ENCODE peak calls at places on chromosomes 2 and 18, in seven cellular contexts. One of them, this sample, is unnamed.

GRCh38 chr2:15159751-15160177 is 401.4 kb downstream of the NBAS start:
- DNase-seq in stomach: no peak
- DNase-seq in KBM-7: peak
- DNase-seq in stimulated activated CD4-positive, alpha-beta T cell treated with anti-CD3 and anti-CD28 coated beads, Interleukin-4, amount 100 ng/mL, for 24 hours: peak
- DNase-seq in stimulated activated CD8-positive, alpha-beta memory T cell treated with anti-CD3 and anti-CD28 coated beads, Interleukin-15, amount 100 ng/mL, for 1 hour: no peak
- DNase-seq in T-cell: no peak
- DNase-seq in activated T-cell treated with anti-CD3 and anti-CD28 coated beads for 1 hour: no peak
- DNase-seq in this sample: no peak

GRCh38 chr2:56357655-56358295 is 174.0 kb downstream of the CCDC85A start:
- DNase-seq in stomach: no peak
- DNase-seq in KBM-7: no peak
- DNase-seq in stimulated activated CD4-positive, alpha-beta T cell treated with anti-CD3 and anti-CD28 coated beads, Interleukin-4, amount 100 ng/mL, for 24 hours: no peak
- DNase-seq in stimulated activated CD8-positive, alpha-beta memory T cell treated with anti-CD3 and anti-CD28 coated beads, Interleukin-15, amount 100 ng/mL, for 1 hour: no peak
- DNase-seq in T-cell: no peak
- DNase-seq in activated T-cell treated with anti-CD3 and anti-CD28 coated beads for 1 hour: no peak
- DNase-seq in this sample: no peak

GRCh38 chr2:1979101-1979500 is 234.8 kb upstream of the PXDN start:
- DNase-seq in stomach: no peak
- DNase-seq in KBM-7: no peak
- DNase-seq in stimulated activated CD4-positive, alpha-beta T cell treated with anti-CD3 and anti-CD28 coated beads, Interleukin-4, amount 100 ng/mL, for 24 hours: no peak
- DNase-seq in stimulated activated CD8-positive, alpha-beta memory T cell treated with anti-CD3 and anti-CD28 coated beads, Interleukin-15, amount 100 ng/mL, for 1 hour: no peak
- DNase-seq in T-cell: no peak
- DNase-seq in activated T-cell treated with anti-CD3 and anti-CD28 coated beads for 1 hour: no peak
- DNase-seq in this sample: no peak

GRCh38 chr2:161165266-161165665 is 5.0 kb downstream of the TANK start:
- DNase-seq in stomach: no peak
- DNase-seq in KBM-7: no peak
- DNase-seq in stimulated activated CD4-positive, alpha-beta T cell treated with anti-CD3 and anti-CD28 coated beads, Interleukin-4, amount 100 ng/mL, for 24 hours: no peak
- DNase-seq in stimulated activated CD8-positive, alpha-beta memory T cell treated with anti-CD3 and anti-CD28 coated beads, Interleukin-15, amount 100 ng/mL, for 1 hour: no peak
- DNase-seq in T-cell: no peak
- DNase-seq in activated T-cell treated with anti-CD3 and anti-CD28 coated beads for 1 hour: no peak
- DNase-seq in this sample: no peak

GRCh38 chr2:56874717-56875116 is 690.9 kb downstream of the CCDC85A start:
- DNase-seq in stomach: no peak
- DNase-seq in KBM-7: no peak
- DNase-seq in stimulated activated CD4-positive, alpha-beta T cell treated with anti-CD3 and anti-CD28 coated beads, Interleukin-4, amount 100 ng/mL, for 24 hours: no peak
- DNase-seq in stimulated activated CD8-positive, alpha-beta memory T cell treated with anti-CD3 and anti-CD28 coated beads, Interleukin-15, amount 100 ng/mL, for 1 hour: no peak
- DNase-seq in T-cell: no peak
- DNase-seq in activated T-cell treated with anti-CD3 and anti-CD28 coated beads for 1 hour: no peak
- DNase-seq in this sample: no peak

GRCh38 chr2:111068435-111069058 is 52.2 kb upstream of the BCL2L11 start:
- DNase-seq in stomach: no peak
- DNase-seq in KBM-7: no peak
- DNase-seq in stimulated activated CD4-positive, alpha-beta T cell treated with anti-CD3 and anti-CD28 coated beads, Interleukin-4, amount 100 ng/mL, for 24 hours: no peak
- DNase-seq in stimulated activated CD8-positive, alpha-beta memory T cell treated with anti-CD3 and anti-CD28 coated beads, Interleukin-15, amount 100 ng/mL, for 1 hour: no peak
- DNase-seq in T-cell: no peak
- DNase-seq in activated T-cell treated with anti-CD3 and anti-CD28 coated beads for 1 hour: no peak
- DNase-seq in this sample: no peak

GRCh38 chr2:18991177-18992168 is 366.9 kb downstream of the OSR1 start:
- DNase-seq in stomach: peak
- DNase-seq in KBM-7: no peak
- DNase-seq in stimulated activated CD4-positive, alpha-beta T cell treated with anti-CD3 and anti-CD28 coated beads, Interleukin-4, amount 100 ng/mL, for 24 hours: no peak
- DNase-seq in stimulated activated CD8-positive, alpha-beta memory T cell treated with anti-CD3 and anti-CD28 coated beads, Interleukin-15, amount 100 ng/mL, for 1 hour: no peak
- DNase-seq in T-cell: no peak
- DNase-seq in activated T-cell treated with anti-CD3 and anti-CD28 coated beads for 1 hour: no peak
- DNase-seq in this sample: no peak

GRCh38 chr18:49723648-49724180 is 89.6 kb downstream of the ACAA2 start:
- DNase-seq in stomach: no peak
- DNase-seq in KBM-7: peak
- DNase-seq in stimulated activated CD4-positive, alpha-beta T cell treated with anti-CD3 and anti-CD28 coated beads, Interleukin-4, amount 100 ng/mL, for 24 hours: peak
- DNase-seq in stimulated activated CD8-positive, alpha-beta memory T cell treated with anti-CD3 and anti-CD28 coated beads, Interleukin-15, amount 100 ng/mL, for 1 hour: no peak
- DNase-seq in T-cell: no peak
- DNase-seq in activated T-cell treated with anti-CD3 and anti-CD28 coated beads for 1 hour: no peak
- DNase-seq in this sample: no peak

GRCh38 chr2:25215948-25216679 is 47.7 kb upstream of the POMC start:
- DNase-seq in stomach: peak
- DNase-seq in KBM-7: peak
- DNase-seq in stimulated activated CD4-positive, alpha-beta T cell treated with anti-CD3 and anti-CD28 coated beads, Interleukin-4, amount 100 ng/mL, for 24 hours: peak
- DNase-seq in stimulated activated CD8-positive, alpha-beta memory T cell treated with anti-CD3 and anti-CD28 coated beads, Interleukin-15, amount 100 ng/mL, for 1 hour: peak
- DNase-seq in T-cell: peak
- DNase-seq in activated T-cell treated with anti-CD3 and anti-CD28 coated beads for 1 hour: peak
- DNase-seq in this sample: peak

GRCh38 chr2:239916205-239917127 is 108.7 kb downstream of the NDUFA10 start:
- DNase-seq in stomach: peak
- DNase-seq in KBM-7: no peak
- DNase-seq in stimulated activated CD4-positive, alpha-beta T cell treated with anti-CD3 and anti-CD28 coated beads, Interleukin-4, amount 100 ng/mL, for 24 hours: no peak
- DNase-seq in stimulated activated CD8-positive, alpha-beta memory T cell treated with anti-CD3 and anti-CD28 coated beads, Interleukin-15, amount 100 ng/mL, for 1 hour: no peak
- DNase-seq in T-cell: no peak
- DNase-seq in activated T-cell treated with anti-CD3 and anti-CD28 coated beads for 1 hour: no peak
- DNase-seq in this sample: no peak

GRCh38 chr2:174957049-174957448 is 48.1 kb downstream of the CHN1 start:
- DNase-seq in stomach: no peak
- DNase-seq in KBM-7: no peak
- DNase-seq in stimulated activated CD4-positive, alpha-beta T cell treated with anti-CD3 and anti-CD28 coated beads, Interleukin-4, amount 100 ng/mL, for 24 hours: no peak
- DNase-seq in stimulated activated CD8-positive, alpha-beta memory T cell treated with anti-CD3 and anti-CD28 coated beads, Interleukin-15, amount 100 ng/mL, for 1 hour: no peak
- DNase-seq in T-cell: no peak
- DNase-seq in activated T-cell treated with anti-CD3 and anti-CD28 coated beads for 1 hour: no peak
- DNase-seq in this sample: no peak

GRCh38 chr2:185145316-185146121 is 547.2 kb downstream of the ZNF804A start:
- DNase-seq in stomach: no peak
- DNase-seq in KBM-7: no peak
- DNase-seq in stimulated activated CD4-positive, alpha-beta T cell treated with anti-CD3 and anti-CD28 coated beads, Interleukin-4, amount 100 ng/mL, for 24 hours: no peak
- DNase-seq in stimulated activated CD8-positive, alpha-beta memory T cell treated with anti-CD3 and anti-CD28 coated beads, Interleukin-15, amount 100 ng/mL, for 1 hour: no peak
- DNase-seq in T-cell: no peak
- DNase-seq in activated T-cell treated with anti-CD3 and anti-CD28 coated beads for 1 hour: no peak
- DNase-seq in this sample: no peak

GRCh38 chr18:5159080-5159479 is 38.0 kb downstream of the AKAIN1 start:
- DNase-seq in stomach: no peak
- DNase-seq in KBM-7: no peak
- DNase-seq in stimulated activated CD4-positive, alpha-beta T cell treated with anti-CD3 and anti-CD28 coated beads, Interleukin-4, amount 100 ng/mL, for 24 hours: no peak
- DNase-seq in stimulated activated CD8-positive, alpha-beta memory T cell treated with anti-CD3 and anti-CD28 coated beads, Interleukin-15, amount 100 ng/mL, for 1 hour: no peak
- DNase-seq in T-cell: no peak
- DNase-seq in activated T-cell treated with anti-CD3 and anti-CD28 coated beads for 1 hour: no peak
- DNase-seq in this sample: no peak

GRCh38 chr2:26630235-26630634 is 10.9 kb downstream of the CIB4 start:
- DNase-seq in stomach: no peak
- DNase-seq in KBM-7: no peak
- DNase-seq in stimulated activated CD4-positive, alpha-beta T cell treated with anti-CD3 and anti-CD28 coated beads, Interleukin-4, amount 100 ng/mL, for 24 hours: no peak
- DNase-seq in stimulated activated CD8-positive, alpha-beta memory T cell treated with anti-CD3 and anti-CD28 coated beads, Interleukin-15, amount 100 ng/mL, for 1 hour: no peak
- DNase-seq in T-cell: no peak
- DNase-seq in activated T-cell treated with anti-CD3 and anti-CD28 coated beads for 1 hour: no peak
- DNase-seq in this sample: no peak

GRCh38 chr18:27778441-27778840 is 398.5 kb downstream of the CDH2 start:
- DNase-seq in stomach: no peak
- DNase-seq in KBM-7: no peak
- DNase-seq in stimulated activated CD4-positive, alpha-beta T cell treated with anti-CD3 and anti-CD28 coated beads, Interleukin-4, amount 100 ng/mL, for 24 hours: no peak
- DNase-seq in stimulated activated CD8-positive, alpha-beta memory T cell treated with anti-CD3 and anti-CD28 coated beads, Interleukin-15, amount 100 ng/mL, for 1 hour: no peak
- DNase-seq in T-cell: no peak
- DNase-seq in activated T-cell treated with anti-CD3 and anti-CD28 coated beads for 1 hour: no peak
- DNase-seq in this sample: no peak

GRCh38 chr2:83368916-83369315 is 1090.2 kb downstream of the SUCLG1 start:
- DNase-seq in stomach: no peak
- DNase-seq in KBM-7: no peak
- DNase-seq in stimulated activated CD4-positive, alpha-beta T cell treated with anti-CD3 and anti-CD28 coated beads, Interleukin-4, amount 100 ng/mL, for 24 hours: no peak
- DNase-seq in stimulated activated CD8-positive, alpha-beta memory T cell treated with anti-CD3 and anti-CD28 coated beads, Interleukin-15, amount 100 ng/mL, for 1 hour: no peak
- DNase-seq in T-cell: no peak
- DNase-seq in activated T-cell treated with anti-CD3 and anti-CD28 coated beads for 1 hour: no peak
- DNase-seq in this sample: no peak

GRCh38 chr2:20027715-20028434 is 15.4 kb upstream of the MATN3 start:
- DNase-seq in stomach: no peak
- DNase-seq in KBM-7: no peak
- DNase-seq in stimulated activated CD4-positive, alpha-beta T cell treated with anti-CD3 and anti-CD28 coated beads, Interleukin-4, amount 100 ng/mL, for 24 hours: no peak
- DNase-seq in stimulated activated CD8-positive, alpha-beta memory T cell treated with anti-CD3 and anti-CD28 coated beads, Interleukin-15, amount 100 ng/mL, for 1 hour: no peak
- DNase-seq in T-cell: no peak
- DNase-seq in activated T-cell treated with anti-CD3 and anti-CD28 coated beads for 1 hour: no peak
- DNase-seq in this sample: no peak

GRCh38 chr2:191569025-191569424 is 108.9 kb upstream of the NABP1 start:
- DNase-seq in stomach: no peak
- DNase-seq in KBM-7: no peak
- DNase-seq in stimulated activated CD4-positive, alpha-beta T cell treated with anti-CD3 and anti-CD28 coated beads, Interleukin-4, amount 100 ng/mL, for 24 hours: no peak
- DNase-seq in stimulated activated CD8-positive, alpha-beta memory T cell treated with anti-CD3 and anti-CD28 coated beads, Interleukin-15, amount 100 ng/mL, for 1 hour: no peak
- DNase-seq in T-cell: no peak
- DNase-seq in activated T-cell treated with anti-CD3 and anti-CD28 coated beads for 1 hour: no peak
- DNase-seq in this sample: no peak

GRCh38 chr2:55140316-55141219 is 90.3 kb upstream of the RTN4 start:
- DNase-seq in stomach: no peak
- DNase-seq in KBM-7: no peak
- DNase-seq in stimulated activated CD4-positive, alpha-beta T cell treated with anti-CD3 and anti-CD28 coated beads, Interleukin-4, amount 100 ng/mL, for 24 hours: no peak
- DNase-seq in stimulated activated CD8-positive, alpha-beta memory T cell treated with anti-CD3 and anti-CD28 coated beads, Interleukin-15, amount 100 ng/mL, for 1 hour: no peak
- DNase-seq in T-cell: no peak
- DNase-seq in activated T-cell treated with anti-CD3 and anti-CD28 coated beads for 1 hour: no peak
- DNase-seq in this sample: no peak

GRCh38 chr2:74026674-74027294 is 42.1 kb downstream of the TET3 start:
- DNase-seq in stomach: no peak
- DNase-seq in KBM-7: peak
- DNase-seq in stimulated activated CD4-positive, alpha-beta T cell treated with anti-CD3 and anti-CD28 coated beads, Interleukin-4, amount 100 ng/mL, for 24 hours: no peak
- DNase-seq in stimulated activated CD8-positive, alpha-beta memory T cell treated with anti-CD3 and anti-CD28 coated beads, Interleukin-15, amount 100 ng/mL, for 1 hour: no peak
- DNase-seq in T-cell: no peak
- DNase-seq in activated T-cell treated with anti-CD3 and anti-CD28 coated beads for 1 hour: no peak
- DNase-seq in this sample: no peak

GRCh38 chr18:56493531-56493930 is 144.9 kb downstream of the TXNL1 start:
- DNase-seq in stomach: no peak
- DNase-seq in KBM-7: no peak
- DNase-seq in stimulated activated CD4-positive, alpha-beta T cell treated with anti-CD3 and anti-CD28 coated beads, Interleukin-4, amount 100 ng/mL, for 24 hours: no peak
- DNase-seq in stimulated activated CD8-positive, alpha-beta memory T cell treated with anti-CD3 and anti-CD28 coated beads, Interleukin-15, amount 100 ng/mL, for 1 hour: no peak
- DNase-seq in T-cell: no peak
- DNase-seq in activated T-cell treated with anti-CD3 and anti-CD28 coated beads for 1 hour: no peak
- DNase-seq in this sample: no peak

GRCh38 chr2:217370391-217370790 is 510.5 kb upstream of the TNP1 start:
- DNase-seq in stomach: no peak
- DNase-seq in KBM-7: no peak
- DNase-seq in stimulated activated CD4-positive, alpha-beta T cell treated with anti-CD3 and anti-CD28 coated beads, Interleukin-4, amount 100 ng/mL, for 24 hours: no peak
- DNase-seq in stimulated activated CD8-positive, alpha-beta memory T cell treated with anti-CD3 and anti-CD28 coated beads, Interleukin-15, amount 100 ng/mL, for 1 hour: no peak
- DNase-seq in T-cell: no peak
- DNase-seq in activated T-cell treated with anti-CD3 and anti-CD28 coated beads for 1 hour: no peak
- DNase-seq in this sample: no peak

GRCh38 chr2:96637385-96638143 is 548 bp downstream of the KANSL3 start:
- DNase-seq in stomach: peak
- DNase-seq in KBM-7: peak
- DNase-seq in stimulated activated CD4-positive, alpha-beta T cell treated with anti-CD3 and anti-CD28 coated beads, Interleukin-4, amount 100 ng/mL, for 24 hours: peak
- DNase-seq in stimulated activated CD8-positive, alpha-beta memory T cell treated with anti-CD3 and anti-CD28 coated beads, Interleukin-15, amount 100 ng/mL, for 1 hour: peak
- DNase-seq in T-cell: peak
- DNase-seq in activated T-cell treated with anti-CD3 and anti-CD28 coated beads for 1 hour: peak
- DNase-seq in this sample: peak

GRCh38 chr2:33598472-33599174 is 476 bp downstream of the FAM98A start:
- DNase-seq in stomach: no peak
- DNase-seq in KBM-7: peak
- DNase-seq in stimulated activated CD4-positive, alpha-beta T cell treated with anti-CD3 and anti-CD28 coated beads, Interleukin-4, amount 100 ng/mL, for 24 hours: peak
- DNase-seq in stimulated activated CD8-positive, alpha-beta memory T cell treated with anti-CD3 and anti-CD28 coated beads, Interleukin-15, amount 100 ng/mL, for 1 hour: no peak
- DNase-seq in T-cell: no peak
- DNase-seq in activated T-cell treated with anti-CD3 and anti-CD28 coated beads for 1 hour: peak
- DNase-seq in this sample: no peak

GRCh38 chr2:224444011-224444410 is 42.1 kb upstream of the FAM124B start:
- DNase-seq in stomach: no peak
- DNase-seq in KBM-7: peak
- DNase-seq in stimulated activated CD4-positive, alpha-beta T cell treated with anti-CD3 and anti-CD28 coated beads, Interleukin-4, amount 100 ng/mL, for 24 hours: no peak
- DNase-seq in stimulated activated CD8-positive, alpha-beta memory T cell treated with anti-CD3 and anti-CD28 coated beads, Interleukin-15, amount 100 ng/mL, for 1 hour: no peak
- DNase-seq in T-cell: no peak
- DNase-seq in activated T-cell treated with anti-CD3 and anti-CD28 coated beads for 1 hour: no peak
- DNase-seq in this sample: no peak

GRCh38 chr2:179578171-179578916 is 283.1 kb downstream of the ZNF385B start:
- DNase-seq in stomach: no peak
- DNase-seq in KBM-7: no peak
- DNase-seq in stimulated activated CD4-positive, alpha-beta T cell treated with anti-CD3 and anti-CD28 coated beads, Interleukin-4, amount 100 ng/mL, for 24 hours: no peak
- DNase-seq in stimulated activated CD8-positive, alpha-beta memory T cell treated with anti-CD3 and anti-CD28 coated beads, Interleukin-15, amount 100 ng/mL, for 1 hour: no peak
- DNase-seq in T-cell: no peak
- DNase-seq in activated T-cell treated with anti-CD3 and anti-CD28 coated beads for 1 hour: no peak
- DNase-seq in this sample: no peak

GRCh38 chr2:32399221-32399620 is 42.4 kb downstream of the BIRC6 start:
- DNase-seq in stomach: no peak
- DNase-seq in KBM-7: no peak
- DNase-seq in stimulated activated CD4-positive, alpha-beta T cell treated with anti-CD3 and anti-CD28 coated beads, Interleukin-4, amount 100 ng/mL, for 24 hours: no peak
- DNase-seq in stimulated activated CD8-positive, alpha-beta memory T cell treated with anti-CD3 and anti-CD28 coated beads, Interleukin-15, amount 100 ng/mL, for 1 hour: no peak
- DNase-seq in T-cell: no peak
- DNase-seq in activated T-cell treated with anti-CD3 and anti-CD28 coated beads for 1 hour: no peak
- DNase-seq in this sample: no peak

GRCh38 chr2:43119303-43119702 is 107.1 kb downstream of the ZFP36L2 start:
- DNase-seq in stomach: no peak
- DNase-seq in KBM-7: no peak
- DNase-seq in stimulated activated CD4-positive, alpha-beta T cell treated with anti-CD3 and anti-CD28 coated beads, Interleukin-4, amount 100 ng/mL, for 24 hours: no peak
- DNase-seq in stimulated activated CD8-positive, alpha-beta memory T cell treated with anti-CD3 and anti-CD28 coated beads, Interleukin-15, amount 100 ng/mL, for 1 hour: no peak
- DNase-seq in T-cell: no peak
- DNase-seq in activated T-cell treated with anti-CD3 and anti-CD28 coated beads for 1 hour: no peak
- DNase-seq in this sample: no peak

GRCh38 chr2:241118727-241119505 is 16.8 kb upstream of the MTERF4 start:
- DNase-seq in stomach: no peak
- DNase-seq in KBM-7: no peak
- DNase-seq in stimulated activated CD4-positive, alpha-beta T cell treated with anti-CD3 and anti-CD28 coated beads, Interleukin-4, amount 100 ng/mL, for 24 hours: no peak
- DNase-seq in stimulated activated CD8-positive, alpha-beta memory T cell treated with anti-CD3 and anti-CD28 coated beads, Interleukin-15, amount 100 ng/mL, for 1 hour: no peak
- DNase-seq in T-cell: no peak
- DNase-seq in activated T-cell treated with anti-CD3 and anti-CD28 coated beads for 1 hour: no peak
- DNase-seq in this sample: no peak

GRCh38 chr18:48607049-48607984 is 68.5 kb downstream of the CTIF start:
- DNase-seq in stomach: no peak
- DNase-seq in KBM-7: no peak
- DNase-seq in stimulated activated CD4-positive, alpha-beta T cell treated with anti-CD3 and anti-CD28 coated beads, Interleukin-4, amount 100 ng/mL, for 24 hours: no peak
- DNase-seq in stimulated activated CD8-positive, alpha-beta memory T cell treated with anti-CD3 and anti-CD28 coated beads, Interleukin-15, amount 100 ng/mL, for 1 hour: no peak
- DNase-seq in T-cell: no peak
- DNase-seq in activated T-cell treated with anti-CD3 and anti-CD28 coated beads for 1 hour: no peak
- DNase-seq in this sample: no peak

GRCh38 chr2:240397542-240397916 is 37.9 kb upstream of the GPC1 start:
- DNase-seq in stomach: no peak
- DNase-seq in KBM-7: no peak
- DNase-seq in stimulated activated CD4-positive, alpha-beta T cell treated with anti-CD3 and anti-CD28 coated beads, Interleukin-4, amount 100 ng/mL, for 24 hours: no peak
- DNase-seq in stimulated activated CD8-positive, alpha-beta memory T cell treated with anti-CD3 and anti-CD28 coated beads, Interleukin-15, amount 100 ng/mL, for 1 hour: no peak
- DNase-seq in T-cell: no peak
- DNase-seq in activated T-cell treated with anti-CD3 and anti-CD28 coated beads for 1 hour: no peak
- DNase-seq in this sample: no peak

This sample was measured in T-helper 17 cell.